ENCODE peak calls at places on chromosomes 6 and 20, in six cellular contexts. Q is colonic mucosa, C is tibial artery, I is heart right ventricle, G is WERI-Rb-1, L is PC-9. B is an unnamed sample.

GRCh38 chr6:57259064-57259463 is 37.0 kb upstream of the RAB23 start:
- DNase-seq in Q (no peak), C (no peak), I (no peak), G (no peak), L (no peak), B (no peak)

GRCh38 chr20:20366896-20367680 is 816 bp upstream of the INSM1 start:
- DNase-seq in Q (no peak), C (no peak), I (no peak), G (no peak), L (no peak), B (no peak)

GRCh38 chr6:22362361-22362760 is 65.5 kb upstream of the PRL start:
- DNase-seq in Q (no peak), C (no peak), I (no peak), G (no peak), L (no peak), B (no peak)

GRCh38 chr6:169416249-169416648 is 162.6 kb upstream of the THBS2 start:
- DNase-seq in Q (no peak), C (no peak), I (no peak), G (no peak), L (no peak), B (no peak)

GRCh38 chr20:57579898-57580447 is 19.1 kb downstream of the PCK1 start:
- DNase-seq in Q (no peak), C (no peak), I (no peak), G (no peak), L (no peak), B (no peak)

GRCh38 chr6:121857551-121857950 is 422.1 kb downstream of the GJA1 start:
- DNase-seq in Q (no peak), C (no peak), I (no peak), G (no peak), L (no peak), B (no peak)

GRCh38 chr20:62174870-62175624 is 7.8 kb upstream of the MTG2 start:
- DNase-seq in Q (no peak), C (no peak), I (no peak), G (no peak), L (no peak), B (no peak)

GRCh38 chr20:25864326-25864970 is 167.8 kb upstream of the ZNF337 start:
- DNase-seq in Q (no peak), C (no peak), I (no peak), G (no peak), L (no peak), B (no peak)

GRCh38 chr6:21200056-21200870 is 393.3 kb upstream of the SOX4 start:
- DNase-seq in Q (no peak), C (no peak), I (no peak), G (no peak), L (no peak), B (no peak)

GRCh38 chr6:1136856-1137255 is 175.0 kb upstream of the FOXQ1 start:
- DNase-seq in Q (no peak), C (no peak), I (no peak), G (no peak), L (no peak), B (no peak)

GRCh38 chr20:31680286-31681127 is 42.2 kb downstream of the BCL2L1 start:
- DNase-seq in Q (no peak), C (no peak), I (no peak), G (no peak), L (no peak), B (no peak)

GRCh38 chr20:35616465-35617396 is 1.1 kb downstream of the SPAG4 start:
- DNase-seq in Q (peak), C (peak), I (peak), G (no peak), L (peak), B (peak)

GRCh38 chr6:27503436-27504030 is 30.6 kb upstream of the ZNF184 start:
- DNase-seq in Q (peak), C (peak), I (peak), G (peak), L (peak), B (peak)

GRCh38 chr6:89818977-89819335 is 638 bp downstream of the MDN1 start:
- DNase-seq in Q (peak), C (no peak), I (no peak), G (no peak), L (no peak), B (peak)

GRCh38 chr20:25017257-25017803 is 24.8 kb upstream of the APMAP start:
- DNase-seq in Q (peak), C (peak), I (no peak), G (no peak), L (peak), B (peak)

GRCh38 chr20:51067792-51068191 is 44.9 kb upstream of the KCNG1 start:
- DNase-seq in Q (no peak), C (no peak), I (no peak), G (no peak), L (no peak), B (no peak)

GRCh38 chr20:37501940-37502339 is 19.1 kb upstream of the NNAT start:
- DNase-seq in Q (no peak), C (no peak), I (no peak), G (peak), L (no peak), B (no peak)

GRCh38 chr20:48846516-48847492 is 19.0 kb upstream of the PREX1 start:
- DNase-seq in Q (no peak), C (no peak), I (peak), G (peak), L (no peak), B (no peak)

GRCh38 chr20:17518339-17519052 is 12.7 kb downstream of the BFSP1 start:
- DNase-seq in Q (no peak), C (no peak), I (no peak), G (peak), L (no peak), B (peak)

GRCh38 chr20:33539129-33539528 is 49.2 kb downstream of the CBFA2T2 start:
- DNase-seq in Q (no peak), C (no peak), I (no peak), G (no peak), L (no peak), B (no peak)

GRCh38 chr20:50133474-50134217 is 19.9 kb downstream of the PEDS1 start:
- DNase-seq in Q (no peak), C (no peak), I (no peak), G (no peak), L (no peak), B (no peak)

GRCh38 chr6:53734473-53735299 is 60.1 kb upstream of the LRRC1 start:
- DNase-seq in Q (peak), C (no peak), I (peak), G (peak), L (peak), B (peak)

GRCh38 chr6:118263929-118264486 is 284.1 kb upstream of the PLN start:
- DNase-seq in Q (no peak), C (no peak), I (no peak), G (peak), L (no peak), B (no peak)

GRCh38 chr20:54014301-54014914 is 56.0 kb downstream of the BCAS1 start:
- DNase-seq in Q (no peak), C (no peak), I (no peak), G (no peak), L (no peak), B (no peak)

GRCh38 chr20:37897008-37897548 is 5.8 kb upstream of the VSTM2L start:
- DNase-seq in Q (no peak), C (no peak), I (no peak), G (peak), L (no peak), B (no peak)

GRCh38 chr6:33171096-33171888 is 21.0 kb downstream of the COL11A2 start:
- DNase-seq in Q (no peak), C (no peak), I (no peak), G (no peak), L (no peak), B (no peak)

GRCh38 chr6:109793793-109794192 is 102.7 kb downstream of the FIG4 start:
- DNase-seq in Q (peak), C (peak), I (peak), G (no peak), L (peak), B (no peak)

GRCh38 chr20:12237772-12238171 is 320.1 kb downstream of the BTBD3 start:
- DNase-seq in Q (peak), C (no peak), I (no peak), G (no peak), L (no peak), B (no peak)

GRCh38 chr6:108728826-108729225 is 119.4 kb upstream of the ARMC2 start:
- DNase-seq in Q (no peak), C (no peak), I (no peak), G (no peak), L (no peak), B (no peak)

GRCh38 chr6:148509789-148510581 is 167.3 kb downstream of the SASH1 start:
- DNase-seq in Q (peak), C (peak), I (peak), G (no peak), L (no peak), B (no peak)

GRCh38 chr20:62701161-62702007 is 7.3 kb upstream of the NTSR1 start:
- DNase-seq in Q (no peak), C (no peak), I (no peak), G (no peak), L (peak), B (no peak)

GRCh38 chr6:142893088-142893487 is 51.9 kb downstream of the HIVEP2 start:
- DNase-seq in Q (no peak), C (no peak), I (no peak), G (no peak), L (no peak), B (no peak)

GRCh38 chr20:23530937-23531567 is 37.2 kb downstream of the CST9L start:
- DNase-seq in Q (no peak), C (no peak), I (no peak), G (no peak), L (no peak), B (no peak)

GRCh38 chr20:2507464-2507863 is 1.3 kb downstream of the ZNF343 start:
- DNase-seq in Q (no peak), C (no peak), I (no peak), G (no peak), L (no peak), B (no peak)

GRCh38 chr6:156980515-156980914 is 203.3 kb downstream of the ARID1B start:
- DNase-seq in Q (no peak), C (no peak), I (no peak), G (no peak), L (peak), B (no peak)

GRCh38 chr6:108222064-108222463 is 38.8 kb downstream of the SNX3 start:
- DNase-seq in Q (no peak), C (no peak), I (no peak), G (no peak), L (no peak), B (no peak)

GRCh38 chr6:170210026-170210390 is 80.9 kb downstream of the DLL1 start:
- DNase-seq in Q (peak), C (peak), I (no peak), G (no peak), L (no peak), B (peak)

GRCh38 chr20:34967421-34967820 is 11.8 kb downstream of the MYH7B start:
- DNase-seq in Q (no peak), C (no peak), I (no peak), G (no peak), L (no peak), B (no peak)

GRCh38 chr6:121849477-121849876 is 414.0 kb downstream of the GJA1 start:
- DNase-seq in Q (peak), C (peak), I (peak), G (peak), L (peak), B (peak)

DNA sequence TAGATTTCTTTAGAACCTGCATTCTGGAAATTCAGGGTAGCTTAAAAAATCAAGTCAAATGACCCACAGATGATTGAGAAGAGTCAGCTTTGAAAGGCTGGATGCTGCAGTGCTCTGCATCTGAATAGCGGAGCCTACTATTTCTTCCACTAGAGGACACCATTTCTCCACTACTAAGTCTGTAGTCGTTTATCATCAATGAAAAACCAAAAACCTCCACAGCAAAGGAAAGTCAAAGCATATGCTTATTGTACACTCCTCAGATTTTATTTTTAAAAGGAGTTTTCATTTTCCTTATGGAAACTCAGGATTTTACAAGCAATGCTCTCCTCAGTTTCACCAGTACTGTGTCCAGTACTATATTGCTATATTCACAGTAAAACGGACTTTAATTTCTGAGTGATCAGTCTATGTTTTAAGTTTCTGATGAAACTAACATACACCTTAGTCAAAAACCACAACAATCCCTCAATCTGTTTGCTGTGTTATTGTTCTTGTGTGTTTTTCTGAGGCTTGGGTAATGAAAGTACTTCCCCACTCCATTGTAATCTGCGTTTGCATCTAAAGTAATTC is 50.5 kb upstream of the ENPP5 start:
- DNase-seq in Q (no peak), C (no peak), I (no peak), G (no peak), L (no peak), B (no peak)
- TF ChIP-seq CTCF in Q (peak), C (peak), I (peak), G (peak), L (peak), B (peak)

GRCh38 chr20:9616455-9616805 is 102.0 kb downstream of the LAMP5 start:
- DNase-seq in Q (no peak), C (no peak), I (no peak), G (no peak), L (no peak), B (no peak)

GRCh38 chr20:9617062-9617461 is 102.7 kb downstream of the LAMP5 start:
- DNase-seq in Q (peak), C (peak), I (peak), G (peak), L (peak), B (peak)

GRCh38 chr20:9615118-9615517 is 100.7 kb downstream of the LAMP5 start:
- DNase-seq in Q (no peak), C (no peak), I (no peak), G (no peak), L (no peak), B (no peak)

GRCh38 chr20:9617940-9618339 is 103.5 kb downstream of the LAMP5 start:
- DNase-seq in Q (no peak), C (no peak), I (no peak), G (peak), L (peak), B (peak)

DNA sequence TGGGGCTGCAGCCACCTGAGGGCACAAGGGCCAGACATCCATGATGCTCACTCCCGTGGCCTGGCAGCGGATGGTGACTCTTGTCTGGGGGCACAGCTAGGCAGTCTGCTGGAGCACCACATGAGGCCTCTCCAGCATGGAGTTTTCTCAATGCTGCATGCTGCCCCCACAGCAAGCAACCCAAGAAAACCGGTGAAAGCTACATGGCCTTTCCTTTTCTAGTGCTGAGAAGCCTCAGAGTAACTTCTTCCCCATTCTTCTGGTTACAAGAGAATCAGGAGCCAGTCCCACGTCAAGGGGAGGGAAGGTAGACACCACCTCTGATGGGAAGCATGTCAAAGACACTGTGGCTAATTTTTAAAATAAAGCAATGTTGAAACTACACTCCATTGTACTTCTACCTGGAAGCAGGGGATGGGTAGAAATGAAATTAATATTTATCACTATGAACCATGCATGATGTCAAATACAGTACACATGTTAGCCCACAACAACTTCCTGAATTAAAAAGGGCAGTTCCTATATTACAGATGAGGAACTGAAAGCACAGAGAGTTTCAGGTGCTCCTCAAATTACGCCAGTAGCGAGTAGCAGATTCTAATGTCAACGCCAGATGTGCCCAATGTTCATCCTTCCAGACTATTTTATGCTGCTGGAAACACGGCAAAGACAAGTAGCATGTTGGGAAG is 101.5 kb downstream of the LAMP5 start:
- DNase-seq in Q (no peak), C (no peak), I (no peak), G (no peak), L (no peak), B (no peak)
- H3K4me3 ChIP-seq in Q (no peak), C (no peak), I (no peak), G (no peak), L (no peak), B (no peak)

GRCh38 chr6:48747040-48747439 is 636.0 kb upstream of the PTCHD4 start:
- DNase-seq in Q (no peak), C (no peak), I (no peak), G (no peak), L (no peak), B (no peak)

GRCh38 chr6:48743738-48744137 is 632.7 kb upstream of the PTCHD4 start:
- DNase-seq in Q (no peak), C (no peak), I (no peak), G (no peak), L (no peak), B (no peak)

GRCh38 chr6:48747471-48747870 is 636.5 kb upstream of the PTCHD4 start:
- DNase-seq in Q (no peak), C (no peak), I (no peak), G (no peak), L (no peak), B (no peak)

GRCh38 chr6:48744948-48745347 is 634.0 kb upstream of the PTCHD4 start:
- DNase-seq in Q (no peak), C (no peak), I (no peak), G (no peak), L (no peak), B (no peak)
- H3K27ac ChIP-seq in Q (no peak), C (no peak), I (no peak), G (no peak), L (peak), B (no peak)

DNA sequence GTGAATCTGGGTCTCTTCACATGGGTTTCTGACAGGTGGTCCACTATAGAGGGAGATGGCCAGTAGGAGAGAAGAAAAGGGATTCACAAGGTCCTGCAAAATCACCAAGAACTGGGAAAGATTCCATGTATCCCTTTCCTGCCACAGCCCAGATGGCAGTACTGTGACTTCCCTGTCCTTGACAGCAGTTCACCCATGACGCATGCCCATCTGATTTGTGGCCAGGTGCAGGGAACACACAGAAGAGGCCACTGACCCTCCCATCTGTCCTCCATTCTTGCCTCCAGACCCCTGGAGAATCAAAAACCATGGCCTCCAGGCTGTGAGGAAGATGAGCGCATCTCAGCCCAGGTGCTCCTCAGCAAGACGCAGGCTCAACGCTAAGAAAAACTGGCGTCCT is 183.1 kb upstream of the RREB1 start:
- DNase-seq in Q (no peak), C (no peak), I (no peak), G (peak), L (no peak), B (no peak)
- TF ChIP-seq CTCF in Q (no peak), C (no peak), I (no peak), G (no peak), L (no peak), B (no peak)

GRCh38 chr6:136549359-136550044 is 720 bp downstream of the MAP7 start:
- DNase-seq in Q (peak), C (no peak), I (no peak), G (peak), L (peak), B (peak)

GRCh38 chr6:136552054-136552453 is 1.8 kb upstream of the MAP7 start:
- DNase-seq in Q (no peak), C (no peak), I (no peak), G (no peak), L (no peak), B (no peak)

GRCh38 chr6:136550045-136550329 is 235 bp downstream of the MAP7 start:
- DNase-seq in Q (no peak), C (no peak), I (no peak), G (no peak), L (no peak), B (no peak)

GRCh38 chr6:136550330-136551071 is at the start of gene MAP7:
- DNase-seq in Q (peak), C (peak), I (peak), G (peak), L (peak), B (peak)

GRCh38 chr6:136551103-136551502 is 881 bp upstream of the MAP7 start:
- DNase-seq in Q (no peak), C (no peak), I (no peak), G (no peak), L (no peak), B (peak)
- H3K4me3 ChIP-seq in Q (peak), C (peak), I (no peak), G (peak), L (peak), B (peak)

GRCh38 chr6:105621564-105622175 is 218.8 kb upstream of the PREP start:
- DNase-seq in Q (no peak), C (no peak), I (no peak), G (no peak), L (no peak), B (no peak)

GRCh38 chr6:105619971-105620741 is 217.3 kb upstream of the PREP start:
- DNase-seq in Q (no peak), C (no peak), I (no peak), G (no peak), L (no peak), B (no peak)

GRCh38 chr6:105626290-105627158 is 223.6 kb upstream of the PREP start:
- DNase-seq in Q (no peak), C (no peak), I (no peak), G (no peak), L (no peak), B (no peak)

GRCh38 chr6:105620878-105621277 is 218.0 kb upstream of the PREP start:
- DNase-seq in Q (no peak), C (no peak), I (no peak), G (no peak), L (no peak), B (no peak)

DNA sequence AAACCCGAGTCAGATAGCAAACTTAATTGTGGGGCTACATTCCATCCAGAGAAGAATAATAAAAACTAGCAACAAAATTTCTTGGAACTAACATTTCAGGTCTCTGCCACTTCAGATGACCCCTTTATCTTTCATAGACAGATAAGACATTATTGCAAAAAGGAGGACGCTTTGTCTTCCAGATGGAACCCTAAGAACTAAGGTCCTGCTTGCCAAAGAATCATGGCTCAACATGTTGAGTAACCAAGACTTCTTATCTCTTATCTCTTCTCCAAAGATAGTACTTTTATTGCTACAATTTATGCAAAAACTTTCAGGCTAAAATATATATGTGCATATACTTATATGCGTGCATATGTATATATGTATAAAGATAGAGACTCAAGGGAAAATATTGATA is 221.2 kb upstream of the PREP start:
- DNase-seq in Q (no peak), C (no peak), I (no peak), G (no peak), L (no peak), B (no peak)
- H3K27ac ChIP-seq in Q (no peak), C (no peak), I (no peak), G (no peak), L (no peak), B (no peak)

GRCh38 chr6:145245119-145245518 is 490.2 kb downstream of the EPM2A start:
- DNase-seq in Q (no peak), C (no peak), I (no peak), G (no peak), L (no peak), B (no peak)
- TF ChIP-seq CTCF in Q (no peak), C (no peak), I (no peak), G (no peak), L (no peak), B (no peak)